ENCODE peak calls at places on chromosomes 2 and 18, in eight cellular contexts. D is NB4, Y is cardiac fibroblast, E is HFF-Myc, I is lung, C is psoas muscle, B is AG04449, T is mammary epithelial cell. M is an unnamed sample.

GRCh38 chr2:64675860-64676259 is 22.1 kb upstream of the SERTAD2 start:
- DNase-seq in D (peak; percentile 36), Y (peak; percentile 35), E (no peak), I (no peak), C (no peak), B (no peak), T (peak; percentile 80), M (no peak)

GRCh38 chr2:88055049-88055435 is 541 bp downstream of the KRCC1 start:
- DNase-seq in D (no peak), Y (peak; percentile 54), E (no peak), I (no peak), C (no peak), B (no peak), T (no peak), M (no peak)

GRCh38 chr18:54766631-54767030 is 61.6 kb upstream of the RAB27B start:
- DNase-seq in D (no peak), Y (peak; percentile 85), E (no peak), I (no peak), C (no peak), B (no peak), T (peak; percentile 48), M (no peak)

GRCh38 chr2:190200603-190201002 is 119.0 kb downstream of the HIBCH start:
- DNase-seq in D (no peak), Y (no peak), E (no peak), I (no peak), C (no peak), B (no peak), T (no peak), M (no peak)

GRCh38 chr2:86352137-86352931 is 14.9 kb upstream of the REEP1 start:
- DNase-seq in D (no peak), Y (no peak), E (no peak), I (no peak), C (no peak), B (no peak), T (no peak), M (no peak)

GRCh38 chr18:13285874-13286273 is 67.3 kb downstream of the LDLRAD4 start:
- DNase-seq in D (no peak), Y (no peak), E (no peak), I (no peak), C (no peak), B (no peak), T (no peak), M (no peak)

GRCh38 chr2:98128556-98129109 is 41.7 kb downstream of the VWA3B start:
- DNase-seq in D (no peak), Y (no peak), E (no peak), I (no peak), C (no peak), B (no peak), T (no peak), M (no peak)

GRCh38 chr2:217839750-217840107 is 163.1 kb downstream of the TNS1 start:
- DNase-seq in D (no peak), Y (no peak), E (no peak), I (no peak), C (no peak), B (no peak), T (no peak), M (no peak)

GRCh38 chr2:112253261-112253807 is 1.5 kb downstream of the ZC3H8 start:
- DNase-seq in D (no peak), Y (no peak), E (no peak), I (no peak), C (no peak), B (no peak), T (no peak), M (no peak)

GRCh38 chr2:45024600-45025291 is 15.5 kb upstream of the SIX2 start:
- DNase-seq in D (peak; percentile 18), Y (peak; percentile 97), E (peak; percentile 70), I (peak; percentile 54), C (peak; percentile 46), B (peak; percentile 34), T (peak; percentile 87), M (peak; percentile 86)

GRCh38 chr2:30684026-30684425 is 123.2 kb downstream of the CAPN13 start:
- DNase-seq in D (no peak), Y (no peak), E (no peak), I (peak; percentile 18), C (no peak), B (no peak), T (no peak), M (no peak)

GRCh38 chr18:3360211-3360610 is 89.8 kb upstream of the TGIF1 start:
- DNase-seq in D (no peak), Y (no peak), E (no peak), I (no peak), C (no peak), B (no peak), T (no peak), M (no peak)

GRCh38 chr2:60283633-60284032 is 269.8 kb downstream of the BCL11A start:
- DNase-seq in D (no peak), Y (no peak), E (no peak), I (no peak), C (no peak), B (no peak), T (no peak), M (no peak)

GRCh38 chr18:4391859-4392258 is 63.2 kb downstream of the DLGAP1 start:
- DNase-seq in D (no peak), Y (no peak), E (no peak), I (no peak), C (no peak), B (no peak), T (no peak), M (no peak)

GRCh38 chr18:76496200-76496890 is 1.3 kb upstream of the ZNF516 start:
- DNase-seq in D (peak; percentile 89), Y (peak; percentile 57), E (no peak), I (peak; percentile 63), C (peak; percentile 78), B (no peak), T (no peak), M (no peak)

GRCh38 chr2:49936965-49937364 is 782.6 kb upstream of the FSHR start:
- DNase-seq in D (no peak), Y (no peak), E (no peak), I (no peak), C (no peak), B (no peak), T (no peak), M (no peak)

GRCh38 chr2:219968685-219969345 is 341.4 kb downstream of the SLC4A3 start:
- DNase-seq in D (no peak), Y (no peak), E (no peak), I (no peak), C (no peak), B (no peak), T (peak; percentile 96), M (no peak)

GRCh38 chr2:88452151-88452851 is at the start of gene FOXI3:
- DNase-seq in D (no peak), Y (no peak), E (no peak), I (no peak), C (no peak), B (no peak), T (peak; percentile 31), M (no peak)

GRCh38 chr18:44229693-44230108 is 451.0 kb upstream of the SETBP1 start:
- DNase-seq in D (no peak), Y (peak; percentile 20), E (no peak), I (peak; percentile 52), C (peak; percentile 41), B (no peak), T (peak; percentile 42), M (no peak)

GRCh38 chr2:39902103-39902502 is 123.0 kb upstream of the THUMPD2 start:
- DNase-seq in D (no peak), Y (peak; percentile 83), E (peak; percentile 10), I (no peak), C (no peak), B (peak; percentile 55), T (peak; percentile 67), M (no peak)

GRCh38 chr18:58183226-58183625 is 139.2 kb downstream of the NEDD4L start:
- DNase-seq in D (no peak), Y (no peak), E (no peak), I (peak; percentile 78), C (no peak), B (no peak), T (no peak), M (no peak)

GRCh38 chr18:10726198-10727068 is 200.6 kb downstream of the NAPG start:
- DNase-seq in D (no peak), Y (no peak), E (no peak), I (no peak), C (no peak), B (no peak), T (peak; percentile 1), M (no peak)

GRCh38 chr2:96954490-96954846 is 31.9 kb downstream of the FAM178B start:
- DNase-seq in D (no peak), Y (peak; percentile 13), E (no peak), I (no peak), C (no peak), B (no peak), T (no peak), M (no peak)

GRCh38 chr2:239928457-239929350 is 96.4 kb downstream of the NDUFA10 start:
- DNase-seq in D (no peak), Y (no peak), E (no peak), I (no peak), C (no peak), B (no peak), T (no peak), M (no peak)
- TF ChIP-seq CTCF in D (no peak), Y (no peak), E (no peak), I (no peak), C (no peak), B (no peak), T (no peak), M (no peak)

DNA sequence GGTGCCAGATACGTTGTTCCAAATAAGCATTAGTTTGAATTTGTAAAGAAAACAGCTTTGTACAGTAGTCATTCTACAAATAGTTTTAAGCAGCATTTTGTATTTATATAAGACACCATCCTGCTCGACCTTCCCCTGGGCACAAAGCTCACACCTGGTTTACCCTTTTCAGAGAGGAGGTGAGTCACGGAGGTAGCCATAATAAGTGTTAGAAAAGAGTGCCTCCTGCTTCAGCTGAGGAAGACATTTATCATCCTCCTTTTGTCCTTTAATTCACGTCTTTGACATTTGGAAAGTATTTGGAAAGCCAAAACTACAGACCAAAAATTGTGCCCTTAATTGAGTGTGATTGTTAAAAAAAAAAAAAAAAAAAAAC is 6.8 kb downstream of the RAB12 start:
- DNase-seq in D (no peak), Y (no peak), E (no peak), I (no peak), C (no peak), B (no peak), T (peak; percentile 46), M (no peak)
- H3K4me3 ChIP-seq in D (no peak overlapping the region), Y (no peak overlapping the region), E (peak overlapping the region; percentile 0), I (no peak overlapping the region), C (peak overlapping the region; percentile 41), B (peak overlapping the region; percentile 1), T (no peak overlapping the region), M (no peak overlapping the region)

DNA sequence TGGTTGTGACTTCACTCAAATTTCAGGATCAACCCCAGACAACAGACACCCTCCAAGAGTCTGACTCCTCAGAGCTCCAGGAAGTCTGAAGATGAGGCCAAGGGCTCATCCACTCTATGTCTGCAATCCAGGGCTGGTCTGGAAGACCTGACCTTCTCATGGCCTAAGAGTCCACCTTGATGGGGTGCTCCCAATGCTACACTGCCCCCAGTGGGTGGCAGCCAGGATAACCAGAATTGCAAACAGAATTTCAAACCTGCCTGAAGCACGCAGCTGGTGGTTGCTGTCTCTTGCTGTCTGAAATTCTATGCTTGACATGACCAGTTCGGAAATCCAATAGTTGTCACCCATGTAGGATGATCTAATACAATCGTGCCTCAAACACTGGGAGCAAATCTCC is 96.0 kb downstream of the UXS1 start:
- DNase-seq in D (peak; percentile 45), Y (peak; percentile 32), E (no peak), I (peak; percentile 24), C (no peak), B (no peak), T (no peak), M (no peak)
- TF ChIP-seq CTCF in D (peak; percentile 41), Y (peak; percentile 50), E (peak; percentile 45), I (no peak), C (peak; percentile 15), B (peak; percentile 31), T (peak; percentile 20), M (peak; percentile 54)

GRCh38 chr2:121283670-121284245 is 1.2 kb downstream of the TFCP2L1 start:
- DNase-seq in D (no peak), Y (no peak), E (no peak), I (no peak), C (no peak), B (no peak), T (peak; percentile 41), M (no peak)
- H3K4me3 ChIP-seq in D (no peak overlapping the region), Y (no peak overlapping the region), E (no peak overlapping the region), I (peak overlapping the region; percentile 42), C (peak overlapping the region; percentile 61), B (no peak overlapping the region), T (peak overlapping the region; percentile 74), M (no peak overlapping the region)